ENCODE peak calls at places on chromosomes 12 and 14, in eight cellular contexts. S, K, J, H, A, F, T and W are unnamed samples.

GRCh38 chr12:32467959-32468863 is 68.9 kb downstream of the FGD4 start:
- DNase-seq in H (no peak), A (no peak), S (no peak), F (no peak), K (no peak), J (no peak), T (no peak), W (no peak)

GRCh38 chr12:59660921-59661597 is 65.2 kb downstream of the SLC16A7 start:
- DNase-seq in F (no peak), K (no peak), A (no peak), J (no peak), S (no peak), T (no peak), H (no peak), W (no peak)

GRCh38 chr12:94969424-94969823 is 34.1 kb downstream of the NDUFA12 start:
- DNase-seq in H (no peak), J (no peak), K (no peak), T (no peak), F (no peak), S (no peak), A (no peak), W (no peak)

GRCh38 chr14:24366664-24367505 is 1.1 kb upstream of the NFATC4 start:
- DNase-seq in K (peak; percentile 94), T (peak; percentile 95), A (no peak), J (peak; percentile 97), H (peak; percentile 43), S (peak; percentile 90), F (peak; percentile 84), W (peak; percentile 96)

GRCh38 chr14:73295198-73295796 is 58.0 kb downstream of the PAPLN start:
- DNase-seq in H (peak; percentile 43), J (no peak), S (no peak), F (no peak), A (no peak), K (no peak), T (no peak), W (no peak)

GRCh38 chr14:78043349-78043748 is 126.8 kb upstream of the NRXN3 start:
- DNase-seq in A (no peak), F (no peak), S (no peak), T (no peak), J (no peak), K (no peak), H (no peak), W (no peak)

GRCh38 chr14:101361044-101361443 is 200.3 kb upstream of the DIO3 start:
- DNase-seq in S (no peak), J (peak; percentile 44), K (no peak), F (no peak), T (no peak), H (no peak), A (no peak), W (peak; percentile 82)

GRCh38 chr12:78721906-78722305 is 142.7 kb upstream of the SYT1 start:
- DNase-seq in A (no peak), H (no peak), K (no peak), T (no peak), S (no peak), F (no peak), J (no peak), W (no peak)

GRCh38 chr12:105920161-105920684 is 218.5 kb downstream of the NUAK1 start:
- DNase-seq in J (no peak), H (no peak), A (no peak), F (no peak), K (no peak), T (no peak), S (no peak), W (no peak)

GRCh38 chr14:52307376-52307775 is 6.7 kb upstream of the PTGER2 start:
- DNase-seq in S (no peak), T (no peak), A (no peak), F (no peak), H (no peak), J (no peak), K (no peak), W (no peak)

GRCh38 chr12:754238-754816 is 1.9 kb downstream of the WNK1 start:
- DNase-seq in H (no peak), T (no peak), A (no peak), F (no peak), J (no peak), K (no peak), S (peak; percentile 67), W (no peak)

DNA sequence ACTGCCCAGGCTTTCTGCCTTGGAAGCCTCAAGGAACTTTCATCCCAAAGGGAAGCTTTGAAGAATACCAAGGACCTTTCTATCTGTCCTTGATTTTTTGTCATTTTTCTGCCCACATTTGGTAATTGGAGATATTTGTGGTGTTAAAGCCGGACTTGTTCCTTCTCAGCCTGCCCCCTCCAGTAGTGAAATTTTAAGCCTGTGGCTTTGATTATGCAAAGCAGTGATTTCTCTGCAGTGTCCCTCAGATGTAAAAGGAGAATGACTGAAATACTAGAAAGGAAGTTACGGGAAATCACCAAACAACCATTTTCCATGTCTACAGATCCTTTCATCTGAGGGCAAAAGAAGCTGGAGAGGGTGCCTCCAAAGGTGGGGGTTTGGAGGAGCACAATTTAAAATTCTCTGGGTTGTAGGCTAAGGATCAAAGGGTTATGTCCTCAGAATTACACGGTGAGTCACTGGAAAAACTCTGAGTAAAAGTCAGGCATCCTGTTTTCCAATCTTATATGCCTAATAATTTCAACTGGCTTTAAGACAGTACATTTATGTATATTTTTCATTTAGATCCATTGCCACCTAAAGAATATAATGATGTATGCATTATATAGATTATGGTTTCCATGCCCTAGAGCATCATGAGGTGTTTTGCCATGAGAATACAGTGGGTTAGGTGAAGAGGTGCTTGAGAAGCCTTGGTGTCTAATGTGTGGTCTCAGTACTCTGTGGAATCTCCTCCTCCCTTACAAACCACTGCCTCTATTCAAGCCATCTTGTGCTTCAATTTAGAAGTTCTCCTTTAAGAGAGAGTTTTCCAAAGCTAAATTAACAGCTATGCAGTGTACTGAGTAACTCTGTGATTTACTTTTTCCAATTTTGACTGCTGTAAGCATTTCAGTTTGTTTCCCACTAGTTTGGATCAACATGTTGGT is 362.1 kb downstream of the RAD51B start:
- DNase-seq in K (no peak), T (no peak), S (no peak), F (no peak), A (no peak), H (no peak), J (no peak), W (no peak)
- TF ChIP-seq EP300 in K (no peak), T (no peak), S (no peak), F (no peak), A (no peak), H (peak; percentile 23), J (no peak), W (no peak)

DNA sequence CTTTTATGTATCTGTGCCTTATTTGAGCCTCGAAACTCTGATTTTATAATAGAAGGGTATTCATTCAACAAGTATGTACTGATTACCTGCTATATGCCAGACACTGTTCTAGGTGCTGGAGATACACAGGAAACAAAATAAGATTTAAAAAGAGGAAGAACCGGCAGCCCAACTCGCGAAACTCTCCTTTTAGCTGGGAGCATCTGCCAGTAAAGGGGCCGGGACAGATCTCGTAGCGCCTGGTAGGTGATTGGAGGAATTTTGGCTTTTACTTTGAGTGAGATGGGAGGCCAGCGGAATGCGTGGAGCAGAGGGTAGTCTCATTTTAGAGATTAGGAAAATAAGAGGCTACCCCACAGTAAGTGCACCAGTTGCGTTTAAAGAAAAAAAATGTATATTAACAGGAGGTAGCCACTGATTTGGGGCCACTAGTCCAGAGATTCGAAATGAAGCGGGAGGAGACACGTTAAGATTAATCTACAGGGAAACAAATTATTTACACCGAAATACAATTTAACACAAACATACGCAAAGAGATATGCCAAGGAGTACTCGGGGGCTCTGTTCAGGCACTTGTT is 519 bp upstream of the MON2 start:
- DNase-seq in A (no peak), S (peak; percentile 48), K (peak; percentile 42), T (no peak), F (no peak), H (peak; percentile 44), J (peak; percentile 47), W (no peak)
- TF ChIP-seq EP300 in A (no peak), S (no peak), K (no peak), T (no peak), F (no peak), H (no peak), J (no peak), W (no peak)

GRCh38 chr12:14950421-14950820 is 11.0 kb downstream of the ARHGDIB start:
- DNase-seq in H (no peak), F (no peak), A (no peak), T (no peak), S (no peak), K (no peak), J (no peak), W (no peak)

GRCh38 chr12:14946856-14947255 is 8.5 kb upstream of the ERP27 start:
- DNase-seq in T (no peak), F (no peak), S (no peak), A (no peak), H (no peak), J (no peak), K (no peak), W (no peak)

GRCh38 chr12:14948672-14949071 is 10.3 kb upstream of the ERP27 start:
- DNase-seq in H (no peak), J (peak; percentile 41), S (no peak), K (peak; percentile 34), T (no peak), F (no peak), A (no peak), W (no peak)

GRCh38 chr12:14950982-14951746 is 10.2 kb downstream of the ARHGDIB start:
- DNase-seq in J (no peak), A (no peak), S (no peak), K (peak; percentile 27), F (no peak), T (no peak), H (no peak), W (no peak)

GRCh38 chr12:14949631-14950030 is 11.3 kb upstream of the ERP27 start:
- DNase-seq in F (no peak), S (no peak), K (no peak), J (no peak), A (no peak), H (no peak), T (no peak), W (no peak)
- TF ChIP-seq EP300 in F (no peak), S (no peak), K (no peak), J (no peak), A (no peak), H (no peak), T (no peak), W (no peak)

DNA sequence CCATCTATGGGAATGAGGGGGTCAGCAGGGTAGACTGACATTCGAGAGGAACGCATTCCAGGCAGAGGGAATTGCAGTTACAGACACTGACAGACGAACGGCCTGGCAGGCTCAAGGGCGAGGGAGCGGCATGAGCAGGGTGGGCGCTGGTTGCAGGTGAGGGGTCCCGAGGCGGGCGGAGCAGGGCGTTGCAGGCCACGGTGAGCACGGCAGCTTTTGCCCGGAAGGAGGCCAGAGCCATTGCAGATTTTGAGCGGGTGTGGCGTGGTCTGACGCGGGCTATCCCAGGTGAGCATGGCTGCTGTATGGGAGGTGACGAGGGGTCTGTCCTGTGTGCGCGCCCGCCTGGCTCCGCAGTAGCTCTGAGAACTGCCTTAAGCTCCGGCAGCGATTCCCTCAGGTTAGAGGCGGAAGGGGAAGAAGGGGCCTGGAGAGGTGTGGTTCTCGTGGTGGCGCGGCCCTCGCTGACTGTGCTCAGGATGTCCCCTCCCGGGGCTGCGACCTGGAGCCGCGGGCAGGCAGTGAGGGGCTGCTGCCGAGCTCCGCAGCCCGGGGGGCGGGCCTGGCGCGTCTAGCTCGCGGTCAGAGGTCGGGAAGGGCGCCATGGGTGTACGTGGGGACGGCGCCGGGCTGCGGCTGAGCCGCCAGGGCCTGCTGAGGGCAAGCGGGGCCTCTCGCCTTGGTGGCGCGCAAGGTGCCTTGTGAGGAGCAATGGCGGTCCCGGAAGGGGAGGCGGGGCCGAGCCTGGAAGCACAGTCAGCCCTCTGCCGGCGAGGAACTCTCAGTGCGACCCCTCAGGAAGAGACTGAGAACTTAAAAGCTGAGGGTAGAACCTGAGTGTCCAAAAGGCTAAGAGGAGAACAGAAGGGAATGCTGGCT is 177.1 kb downstream of the CACNA1C start:
- DNase-seq in S (no peak), K (no peak), F (no peak), H (no peak), A (no peak), T (no peak), J (no peak), W (no peak)
- TF ChIP-seq EP300 in S (no peak), K (no peak), F (no peak), H (no peak), A (no peak), T (no peak), J (no peak), W (no peak)